ENCODE peak calls at places on chromosomes 4 and X, in nine cellular contexts. One of them, this sample, is unnamed.

GRCh38 chrX:11666180-11666579 is 460 bp upstream of the ARHGAP6 start:
- DNase-seq in A549: no peak
- DNase-seq in IMR-90: no peak
- DNase-seq in sigmoid colon: peak
- DNase-seq in right lobe of liver: peak
- DNase-seq in upper lobe of left lung: peak
- DNase-seq in GM12878: no peak
- DNase-seq in endothelial cell of umbilical vein: no peak
- DNase-seq in heart left ventricle: no peak
- DNase-seq in this sample: peak

GRCh38 chrX:130523460-130524394 is 121.9 kb downstream of the RBMX2 start:
- DNase-seq in sigmoid colon: no peak
- DNase-seq in upper lobe of left lung: peak
- DNase-seq in IMR-90: no peak
- DNase-seq in A549: no peak
- DNase-seq in right lobe of liver: no peak
- DNase-seq in endothelial cell of umbilical vein: peak
- DNase-seq in GM12878: no peak
- DNase-seq in heart left ventricle: peak
- DNase-seq in this sample: no peak

GRCh38 chrX:133911816-133912495 is 73.4 kb downstream of the GPC3 start:
- DNase-seq in IMR-90: no peak
- DNase-seq in heart left ventricle: no peak
- DNase-seq in upper lobe of left lung: no peak
- DNase-seq in A549: no peak
- DNase-seq in sigmoid colon: no peak
- DNase-seq in endothelial cell of umbilical vein: no peak
- DNase-seq in GM12878: no peak
- DNase-seq in right lobe of liver: no peak
- DNase-seq in this sample: no peak

GRCh38 chr4:182351485-182351884 is 108.3 kb downstream of the TENM3 start:
- DNase-seq in right lobe of liver: no peak
- DNase-seq in GM12878: no peak
- DNase-seq in sigmoid colon: no peak
- DNase-seq in endothelial cell of umbilical vein: no peak
- DNase-seq in upper lobe of left lung: no peak
- DNase-seq in IMR-90: no peak
- DNase-seq in A549: no peak
- DNase-seq in heart left ventricle: no peak
- DNase-seq in this sample: no peak

GRCh38 chr4:78242071-78242470 is 184.9 kb downstream of the FRAS1 start:
- DNase-seq in upper lobe of left lung: no peak
- DNase-seq in heart left ventricle: no peak
- DNase-seq in endothelial cell of umbilical vein: no peak
- DNase-seq in right lobe of liver: no peak
- DNase-seq in IMR-90: no peak
- DNase-seq in GM12878: no peak
- DNase-seq in sigmoid colon: no peak
- DNase-seq in A549: no peak
- DNase-seq in this sample: no peak

GRCh38 chr4:531721-532565 is 32.9 kb downstream of the PIGG start:
- DNase-seq in sigmoid colon: no peak
- DNase-seq in A549: no peak
- DNase-seq in right lobe of liver: no peak
- DNase-seq in endothelial cell of umbilical vein: no peak
- DNase-seq in upper lobe of left lung: no peak
- DNase-seq in GM12878: no peak
- DNase-seq in IMR-90: no peak
- DNase-seq in heart left ventricle: no peak
- DNase-seq in this sample: no peak

GRCh38 chr4:36420111-36420679 is 138.8 kb downstream of the DTHD1 start:
- DNase-seq in IMR-90: no peak
- DNase-seq in upper lobe of left lung: no peak
- DNase-seq in endothelial cell of umbilical vein: no peak
- DNase-seq in GM12878: no peak
- DNase-seq in heart left ventricle: no peak
- DNase-seq in A549: no peak
- DNase-seq in sigmoid colon: no peak
- DNase-seq in right lobe of liver: no peak
- DNase-seq in this sample: no peak

GRCh38 chr4:147339116-147339515 is 141.8 kb upstream of the EDNRA start:
- DNase-seq in endothelial cell of umbilical vein: no peak
- DNase-seq in right lobe of liver: no peak
- DNase-seq in sigmoid colon: no peak
- DNase-seq in A549: no peak
- DNase-seq in IMR-90: peak
- DNase-seq in upper lobe of left lung: no peak
- DNase-seq in heart left ventricle: no peak
- DNase-seq in GM12878: no peak
- DNase-seq in this sample: no peak

GRCh38 chrX:95903490-95903889 is 781.2 kb upstream of the DIAPH2 start:
- DNase-seq in sigmoid colon: no peak
- DNase-seq in upper lobe of left lung: no peak
- DNase-seq in heart left ventricle: no peak
- DNase-seq in right lobe of liver: no peak
- DNase-seq in GM12878: no peak
- DNase-seq in IMR-90: no peak
- DNase-seq in endothelial cell of umbilical vein: peak
- DNase-seq in A549: no peak
- DNase-seq in this sample: no peak

GRCh38 chrX:118495958-118496762 is 545 bp downstream of the DOCK11 start:
- DNase-seq in IMR-90: no peak
- DNase-seq in upper lobe of left lung: peak
- DNase-seq in A549: peak
- DNase-seq in heart left ventricle: peak
- DNase-seq in sigmoid colon: peak
- DNase-seq in right lobe of liver: peak
- DNase-seq in GM12878: no peak
- DNase-seq in endothelial cell of umbilical vein: peak
- DNase-seq in this sample: peak
- TF ChIP-seq POLR2A in IMR-90: no peak
- TF ChIP-seq POLR2A in upper lobe of left lung: peak
- TF ChIP-seq POLR2A in A549: no peak
- TF ChIP-seq POLR2A in heart left ventricle: no peak
- TF ChIP-seq POLR2A in sigmoid colon: no peak
- TF ChIP-seq POLR2A in right lobe of liver: no peak
- TF ChIP-seq POLR2A in GM12878: peak
- TF ChIP-seq POLR2A in endothelial cell of umbilical vein: no peak
- TF ChIP-seq POLR2A in this sample: no peak

GRCh38 chrX:97284531-97284930 is 400.8 kb downstream of the RPA4 start:
- DNase-seq in heart left ventricle: no peak
- DNase-seq in IMR-90: no peak
- DNase-seq in upper lobe of left lung: no peak
- DNase-seq in endothelial cell of umbilical vein: no peak
- DNase-seq in A549: no peak
- DNase-seq in GM12878: no peak
- DNase-seq in sigmoid colon: no peak
- DNase-seq in right lobe of liver: no peak
- DNase-seq in this sample: no peak
- TF ChIP-seq POLR2A in heart left ventricle: no peak
- TF ChIP-seq POLR2A in IMR-90: no peak
- TF ChIP-seq POLR2A in upper lobe of left lung: no peak
- TF ChIP-seq POLR2A in endothelial cell of umbilical vein: no peak
- TF ChIP-seq POLR2A in A549: no peak
- TF ChIP-seq POLR2A in GM12878: no peak
- TF ChIP-seq POLR2A in sigmoid colon: no peak
- TF ChIP-seq POLR2A in right lobe of liver: no peak
- TF ChIP-seq POLR2A in this sample: no peak

DNA sequence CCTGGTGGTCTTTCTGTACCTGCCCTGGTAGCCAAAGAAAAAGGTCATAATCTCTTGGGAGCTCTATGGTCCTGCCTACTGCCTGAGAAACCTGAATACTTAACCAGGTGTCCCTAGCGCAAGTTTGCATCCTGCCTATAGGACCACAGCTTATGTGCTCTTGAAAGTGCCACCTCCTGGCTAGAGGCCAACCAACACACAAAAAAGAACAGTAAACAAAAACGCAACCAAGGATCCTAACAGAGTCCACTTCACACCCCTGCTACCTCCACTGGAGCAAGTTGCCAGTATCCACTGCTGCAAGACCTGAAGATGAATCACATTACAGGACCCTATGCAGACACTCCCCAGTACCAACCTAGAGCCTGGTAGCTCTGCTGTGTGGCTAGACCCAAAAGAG is 103.2 kb upstream of the PABPC5 start:
- DNase-seq in A549: no peak
- DNase-seq in GM12878: no peak
- DNase-seq in upper lobe of left lung: no peak
- DNase-seq in IMR-90: no peak
- DNase-seq in right lobe of liver: no peak
- DNase-seq in endothelial cell of umbilical vein: no peak
- DNase-seq in heart left ventricle: no peak
- DNase-seq in sigmoid colon: no peak
- DNase-seq in this sample: no peak
- TF ChIP-seq POLR2A in A549: no peak
- TF ChIP-seq POLR2A in GM12878: no peak
- TF ChIP-seq POLR2A in upper lobe of left lung: no peak
- TF ChIP-seq POLR2A in IMR-90: no peak
- TF ChIP-seq POLR2A in right lobe of liver: no peak
- TF ChIP-seq POLR2A in endothelial cell of umbilical vein: no peak
- TF ChIP-seq POLR2A in heart left ventricle: no peak
- TF ChIP-seq POLR2A in sigmoid colon: no peak
- TF ChIP-seq POLR2A in this sample: no peak

DNA sequence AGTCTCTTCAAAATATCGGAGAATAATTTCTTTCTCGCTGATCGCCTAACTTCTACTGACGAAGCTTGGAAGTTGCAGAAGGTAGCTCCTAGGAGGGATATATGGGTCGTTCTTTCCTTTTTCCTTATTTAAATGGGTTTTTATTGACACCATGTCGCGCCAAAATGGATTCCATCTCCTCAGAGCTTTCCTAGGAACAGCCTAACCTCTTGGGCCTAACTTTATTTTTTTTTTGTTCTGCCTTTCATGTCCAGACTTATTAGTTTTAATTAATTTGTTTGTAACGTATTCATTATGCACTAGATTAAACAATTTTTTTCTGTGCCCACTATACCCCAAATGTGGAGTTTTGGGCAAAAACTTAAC is 359.4 kb upstream of the ZCCHC13 start:
- DNase-seq in upper lobe of left lung: no peak
- DNase-seq in IMR-90: peak
- DNase-seq in endothelial cell of umbilical vein: peak
- DNase-seq in GM12878: no peak
- DNase-seq in right lobe of liver: no peak
- DNase-seq in heart left ventricle: no peak
- DNase-seq in A549: no peak
- DNase-seq in sigmoid colon: no peak
- DNase-seq in this sample: no peak
- TF ChIP-seq POLR2A in upper lobe of left lung: no peak
- TF ChIP-seq POLR2A in IMR-90: no peak
- TF ChIP-seq POLR2A in endothelial cell of umbilical vein: no peak
- TF ChIP-seq POLR2A in GM12878: no peak
- TF ChIP-seq POLR2A in right lobe of liver: no peak
- TF ChIP-seq POLR2A in heart left ventricle: no peak
- TF ChIP-seq POLR2A in A549: no peak
- TF ChIP-seq POLR2A in sigmoid colon: no peak
- TF ChIP-seq POLR2A in this sample: no peak

GRCh38 chrX:39720945-39721344 is 376.8 kb downstream of the BCOR start:
- DNase-seq in sigmoid colon: no peak
- DNase-seq in IMR-90: no peak
- DNase-seq in upper lobe of left lung: no peak
- DNase-seq in GM12878: no peak
- DNase-seq in endothelial cell of umbilical vein: no peak
- DNase-seq in A549: no peak
- DNase-seq in heart left ventricle: no peak
- DNase-seq in right lobe of liver: no peak
- DNase-seq in this sample: no peak
- TF ChIP-seq POLR2A in sigmoid colon: no peak
- TF ChIP-seq POLR2A in IMR-90: no peak
- TF ChIP-seq POLR2A in upper lobe of left lung: no peak
- TF ChIP-seq POLR2A in GM12878: no peak
- TF ChIP-seq POLR2A in endothelial cell of umbilical vein: no peak
- TF ChIP-seq POLR2A in A549: no peak
- TF ChIP-seq POLR2A in heart left ventricle: no peak
- TF ChIP-seq POLR2A in right lobe of liver: no peak
- TF ChIP-seq POLR2A in this sample: no peak